ENCODE peak calls at places on chromosome 22, in nine cellular contexts. Q is Peyer's patch; H is tibial artery; T is right lobe of liver; E is CD8-positive, alpha-beta T cell; U is colonic mucosa; Z is body of pancreas; J is lung; D is prostate gland. W is an unnamed sample.

GRCh38 chr22:19847345-19847632 is 7.4 kb downstream of the GNB1L start:
- DNase-seq in Q (no peak), E (no peak), T (no peak), H (no peak), U (no peak), Z (no peak), D (no peak), J (no peak), W (no peak)

GRCh38 chr22:20039683-20040325 is 18.9 kb downstream of the TANGO2 start:
- DNase-seq in D (peak; percentile 48), Z (no peak), E (no peak), H (no peak), Q (no peak), U (no peak), T (no peak), J (no peak), W (no peak)

GRCh38 chr22:44304354-44304753 is 8.4 kb downstream of the SHISAL1 start:
- DNase-seq in T (no peak), Z (peak; percentile 14), H (no peak), J (no peak), D (no peak), U (no peak), Q (no peak), E (no peak), W (no peak)

GRCh38 chr22:38655532-38656255 is 498 bp downstream of the FAM227A start:
- DNase-seq in Z (no peak), J (no peak), H (no peak), E (no peak), Q (no peak), T (peak; percentile 28), D (no peak), U (no peak), W (peak; percentile 26)

GRCh38 chr22:31241200-31241599 is 29.1 kb downstream of the LIMK2 start:
- DNase-seq in J (no peak), Z (no peak), T (no peak), E (no peak), H (no peak), D (no peak), U (peak; percentile 35), Q (peak; percentile 79), W (no peak)

GRCh38 chr22:27045103-27045940 is 387.9 kb downstream of the MIAT start:
- DNase-seq in D (no peak), U (no peak), E (no peak), T (no peak), Q (no peak), Z (peak; percentile 13), J (no peak), H (no peak), W (peak; percentile 45)

GRCh38 chr22:48722661-48723060 is 1105.0 kb downstream of the BRD1 start:
- DNase-seq in D (no peak), H (no peak), E (no peak), J (no peak), U (no peak), Z (no peak), Q (no peak), T (no peak), W (no peak)

GRCh38 chr22:44269757-44270555 is 42.8 kb downstream of the SHISAL1 start:
- DNase-seq in T (no peak), E (no peak), D (no peak), J (no peak), U (no peak), Q (no peak), H (no peak), Z (peak; percentile 32), W (no peak)

GRCh38 chr22:23122992-23123803 is 18.6 kb downstream of the RSPH14 start:
- DNase-seq in U (no peak), H (no peak), D (no peak), J (no peak), Z (no peak), T (no peak), Q (no peak), E (no peak), W (no peak)

GRCh38 chr22:40651057-40651456 is 14.5 kb upstream of the MRTFA start:
- DNase-seq in T (no peak), Z (no peak), H (no peak), U (no peak), E (no peak), Q (no peak), D (no peak), J (no peak), W (no peak)

GRCh38 chr22:40654522-40655167 is 18.1 kb upstream of the MRTFA start:
- DNase-seq in D (peak; percentile 38), Z (peak; percentile 63), E (no peak), U (no peak), Q (no peak), T (peak; percentile 56), J (no peak), H (peak; percentile 67), W (no peak)

GRCh38 chr22:40653361-40653760 is 16.8 kb upstream of the MRTFA start:
- DNase-seq in U (no peak), E (no peak), T (no peak), D (no peak), Q (no peak), Z (no peak), J (no peak), H (no peak), W (no peak)

GRCh38 chr22:40648386-40648785 is 11.9 kb upstream of the MRTFA start:
- DNase-seq in U (no peak), E (no peak), Q (no peak), D (no peak), T (no peak), J (no peak), Z (no peak), H (no peak), W (no peak)

DNA sequence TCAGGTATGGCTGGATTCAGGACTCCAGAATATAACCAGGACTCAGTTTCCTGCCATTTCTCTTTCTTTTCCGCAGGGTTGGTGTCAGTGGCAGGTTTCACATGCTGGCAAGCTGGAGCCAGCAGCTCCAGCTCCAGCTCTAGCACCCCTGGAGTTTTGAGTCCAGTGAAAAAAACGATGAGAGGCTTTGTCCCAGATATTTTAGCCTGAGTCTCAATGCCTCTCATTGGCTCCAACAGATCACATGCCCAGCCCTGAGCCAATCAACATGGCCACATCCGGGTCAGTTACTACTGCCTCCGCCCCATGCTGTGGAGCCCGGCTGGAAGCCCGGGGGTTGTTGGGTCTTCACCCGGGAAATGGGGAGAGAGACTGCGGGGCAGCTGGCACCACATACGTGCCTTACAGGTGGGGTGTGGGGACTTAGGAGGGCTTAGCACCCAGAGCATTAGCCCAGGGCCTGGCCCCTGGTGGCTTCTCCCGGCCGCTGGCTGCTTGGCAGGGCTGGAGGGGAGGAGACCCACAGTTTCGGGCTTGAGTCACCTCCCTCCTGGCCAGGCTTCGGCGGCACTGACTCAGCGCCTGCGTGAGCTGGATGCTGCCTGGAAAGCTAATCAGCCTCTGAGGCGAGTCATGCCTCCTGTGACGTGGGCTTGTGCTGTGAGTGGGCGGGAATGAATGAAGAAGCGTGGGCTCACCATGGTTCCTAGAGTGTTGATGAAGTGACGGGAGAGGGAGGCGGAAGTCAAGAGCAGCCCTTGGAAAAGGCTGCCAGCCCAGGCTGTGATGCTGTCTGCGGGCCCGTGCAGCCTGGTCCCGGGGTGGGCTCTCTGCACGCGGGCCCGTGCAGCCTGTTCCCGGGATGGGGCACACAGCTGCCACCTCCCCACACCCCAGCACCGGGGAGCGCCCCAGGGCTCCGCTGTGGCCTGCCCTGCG is 15.3 kb upstream of the MRTFA start:
- DNase-seq in D (peak; percentile 79), Z (peak; percentile 92), T (peak; percentile 88), H (peak; percentile 98), E (peak; percentile 78), U (peak; percentile 84), J (peak; percentile 87), Q (peak; percentile 93), W (peak; percentile 28)
- TF ChIP-seq CTCF in D (no peak), Z (no peak), T (no peak), H (peak; percentile 17), E (no peak), U (no peak), J (no peak), Q (peak; percentile 27), W (no peak)

GRCh38 chr22:21761994-21762680 is 26.5 kb upstream of the YPEL1 start:
- DNase-seq in Z (no peak), U (no peak), H (no peak), T (no peak), Q (no peak), E (no peak), D (no peak), J (no peak), W (no peak)
- H3K4me1 ChIP-seq in Z (no peaks in the 10 kb centered on the region), U (no peaks in the 10 kb centered on the region), H (no peaks in the 10 kb centered on the region), T (no peaks in the 10 kb centered on the region), Q (no peaks in the 10 kb centered on the region), E (peaks cover 44% of the 10 kb centered on the region), D (no peaks in the 10 kb centered on the region), J (no peaks in the 10 kb centered on the region), W (no peaks in the 10 kb centered on the region)

GRCh38 chr22:47154621-47155081 is 392.2 kb downstream of the TBC1D22A start:
- DNase-seq in Q (peak; percentile 52), H (no peak), Z (peak; percentile 93), E (no peak), D (peak; percentile 57), U (no peak), J (no peak), T (no peak), W (peak; percentile 22)
- H3K4me3 ChIP-seq in Q (no peak overlapping the region), H (peak overlapping the region; percentile 40), Z (no peak overlapping the region), E (no peak overlapping the region), D (peak overlapping the region; percentile 6), U (no peak overlapping the region), J (no peak overlapping the region), T (no peak overlapping the region), W (no peak overlapping the region)

GRCh38 chr22:46835693-46836092 is 73.2 kb downstream of the TBC1D22A start:
- DNase-seq in U (no peak), T (no peak), Z (no peak), E (no peak), H (no peak), Q (no peak), D (no peak), J (no peak), W (no peak)

GRCh38 chr22:46830001-46830715 is 67.7 kb downstream of the TBC1D22A start:
- DNase-seq in J (no peak), E (no peak), H (peak; percentile 78), U (no peak), Q (no peak), D (peak; percentile 32), Z (peak; percentile 64), T (peak; percentile 72), W (no peak)

GRCh38 chr22:46835288-46835687 is 72.8 kb downstream of the TBC1D22A start:
- DNase-seq in U (no peak), D (no peak), H (no peak), Z (no peak), J (no peak), T (no peak), Q (no peak), E (no peak), W (no peak)

GRCh38 chr22:46830841-46831240 is 68.4 kb downstream of the TBC1D22A start:
- DNase-seq in Z (no peak), Q (no peak), E (no peak), T (no peak), J (no peak), D (no peak), U (no peak), H (no peak), W (no peak)

DNA sequence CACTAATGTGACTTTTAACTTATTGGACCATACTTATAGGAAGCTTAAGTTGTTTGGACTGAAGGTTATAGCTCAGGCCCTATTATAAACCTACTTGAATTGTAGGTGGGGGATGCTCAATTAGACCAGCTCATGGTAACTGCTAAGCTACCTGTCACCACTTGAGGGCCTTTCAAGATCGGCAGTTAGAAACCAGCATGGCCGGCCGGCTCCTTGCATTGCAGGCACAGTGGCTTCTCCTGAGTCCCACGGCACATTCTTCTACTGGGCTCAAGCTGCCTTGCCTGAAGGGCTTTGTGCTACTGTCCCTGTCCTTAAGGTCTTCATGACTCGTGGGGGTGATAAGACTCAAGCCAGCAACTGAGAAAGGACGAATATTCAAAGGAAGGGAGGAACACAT is 70.8 kb downstream of the TBC1D22A start:
- DNase-seq in E (no peak), J (no peak), Q (no peak), U (no peak), Z (peak; percentile 68), T (no peak), D (no peak), H (no peak), W (peak; percentile 42)
- TF ChIP-seq CTCF in E (no peak), J (no peak), Q (no peak), U (no peak), Z (peak; percentile 36), T (peak; percentile 10), D (no peak), H (no peak), W (peak; percentile 36)